ENCODE peak calls at places on chromosomes 12 and 14, in eight cellular contexts. U, G, X, I, T, D, A and B are unnamed samples.

GRCh38 chr14:104881369-104881979 is 16.4 kb downstream of the CEP170B start:
- DNase-seq in T (no peak), X (no peak), D (peak), U (no peak), I (no peak), G (no peak), A (peak), B (no peak)

GRCh38 chr14:20328705-20329104 is 4.4 kb downstream of the CCNB1IP1 start:
- DNase-seq in X (no peak), U (no peak), D (no peak), G (no peak), T (no peak), A (no peak), I (no peak), B (no peak)

GRCh38 chr12:51533799-51534198 is 57.2 kb upstream of the SCN8A start:
- DNase-seq in G (no peak), A (no peak), I (no peak), D (no peak), U (no peak), T (no peak), X (peak), B (no peak)

GRCh38 chr14:22837750-22838538 is 1.6 kb downstream of the MMP14 start:
- DNase-seq in I (no peak), D (peak), X (peak), A (peak), G (peak), T (no peak), U (peak), B (no peak)

GRCh38 chr14:75917322-75918251 is 64.2 kb downstream of the TGFB3 start:
- DNase-seq in G (no peak), A (no peak), D (no peak), U (no peak), I (no peak), T (no peak), X (no peak), B (no peak)

GRCh38 chr12:87816186-87816585 is 213.0 kb downstream of the C12orf50 start:
- DNase-seq in D (no peak), X (peak), A (no peak), T (no peak), G (no peak), I (no peak), U (no peak), B (no peak)

GRCh38 chr14:32984531-32984930 is 45.9 kb downstream of the NPAS3 start:
- DNase-seq in X (no peak), U (no peak), D (no peak), G (no peak), A (no peak), I (no peak), T (no peak), B (no peak)

GRCh38 chr12:54608786-54609185 is 20.3 kb upstream of the PPP1R1A start:
- DNase-seq in I (no peak), D (no peak), X (no peak), T (no peak), U (no peak), G (no peak), A (no peak), B (no peak)

GRCh38 chr12:46349253-46349652 is 23.3 kb downstream of the SLC38A2 start:
- DNase-seq in D (no peak), I (no peak), G (no peak), T (no peak), X (no peak), A (no peak), U (no peak), B (no peak)

GRCh38 chr12:2046959-2047358 is 5.8 kb upstream of the CACNA1C start:
- DNase-seq in D (no peak), X (no peak), G (no peak), A (no peak), T (no peak), U (no peak), I (no peak), B (no peak)

GRCh38 chr12:2376855-2377657 is 324.3 kb downstream of the CACNA1C start:
- DNase-seq in A (no peak), X (no peak), D (no peak), I (no peak), U (peak), G (peak), T (no peak), B (no peak)

GRCh38 chr12:69149262-69149661 is 90.1 kb upstream of the CPSF6 start:
- DNase-seq in I (no peak), U (no peak), G (no peak), D (no peak), A (no peak), X (no peak), T (no peak), B (no peak)

GRCh38 chr14:83976223-83976770 is 1553.6 kb upstream of the FLRT2 start:
- DNase-seq in I (no peak), G (no peak), U (no peak), T (no peak), A (no peak), D (no peak), X (no peak), B (no peak)

GRCh38 chr14:61620130-61620946 is 75.0 kb upstream of the HIF1A start:
- DNase-seq in A (no peak), X (peak), G (no peak), I (no peak), U (no peak), T (no peak), D (no peak), B (no peak)

GRCh38 chr12:51721281-51721940 is 127.1 kb downstream of the FIGNL2 start:
- DNase-seq in D (no peak), X (peak), G (no peak), I (peak), T (no peak), A (no peak), U (peak), B (no peak)

GRCh38 chr14:76352639-76353281 is 23.2 kb upstream of the ESRRB start:
- DNase-seq in X (peak), U (no peak), A (peak), I (peak), T (peak), D (peak), G (peak), B (peak)

GRCh38 chr14:63777024-63777423 is 49.2 kb upstream of the SGPP1 start:
- DNase-seq in X (peak), D (no peak), G (no peak), I (no peak), U (no peak), T (no peak), A (no peak), B (no peak)

GRCh38 chr12:19432309-19433170 is 6.8 kb upstream of the AEBP2 start:
- DNase-seq in G (no peak), D (no peak), T (no peak), X (no peak), U (no peak), I (no peak), A (no peak), B (no peak)

GRCh38 chr14:100538566-100539318 is 48.5 kb downstream of the BEGAIN start:
- DNase-seq in G (peak), A (peak), I (no peak), D (no peak), X (no peak), U (peak), T (no peak), B (no peak)

GRCh38 chr14:39860837-39861236 is 428.6 kb upstream of the FBXO33 start:
- DNase-seq in I (no peak), G (no peak), X (no peak), T (no peak), D (no peak), A (no peak), U (no peak), B (no peak)

GRCh38 chr12:52223411-52224039 is 9.5 kb upstream of the KRT7 start:
- DNase-seq in U (no peak), G (no peak), D (no peak), I (no peak), T (no peak), A (peak), X (peak), B (no peak)

GRCh38 chr12:2667716-2668440 is 126.9 kb upstream of the FKBP4 start:
- DNase-seq in G (peak), U (no peak), T (no peak), I (no peak), A (no peak), D (no peak), X (no peak), B (no peak)

GRCh38 chr12:46490635-46491034 is 118.1 kb upstream of the SLC38A2 start:
- DNase-seq in A (no peak), D (no peak), G (no peak), U (no peak), T (no peak), X (peak), I (no peak), B (no peak)

GRCh38 chr14:78902010-78902623 is 731.9 kb downstream of the NRXN3 start:
- DNase-seq in G (peak), A (peak), D (no peak), X (peak), U (no peak), I (no peak), T (peak), B (peak)

GRCh38 chr14:93993382-93993781 is 3.7 kb upstream of the CCDC197 start:
- DNase-seq in T (no peak), A (no peak), D (no peak), I (no peak), X (no peak), G (no peak), U (no peak), B (no peak)

GRCh38 chr12:131102991-131103609 is 149.4 kb downstream of the ADGRD1 start:
- DNase-seq in T (peak), A (no peak), U (peak), D (no peak), I (peak), X (no peak), G (peak), B (no peak)

GRCh38 chr12:332581-333205 is 56.4 kb downstream of the KDM5A start:
- DNase-seq in A (no peak), I (no peak), G (no peak), T (no peak), U (no peak), X (no peak), D (no peak), B (no peak)

GRCh38 chr12:2794261-2794735 is 472 bp upstream of the FKBP4 start:
- DNase-seq in G (peak), U (no peak), T (no peak), A (peak), X (no peak), I (peak), D (no peak), B (peak)

GRCh38 chr12:80702889-80703605 is 4.4 kb upstream of the MYF6 start:
- DNase-seq in U (no peak), G (no peak), I (no peak), A (no peak), X (peak), D (peak), T (no peak), B (no peak)

GRCh38 chr12:13288501-13288900 is 92.0 kb downstream of the EMP1 start:
- DNase-seq in T (no peak), D (peak), I (no peak), G (no peak), U (no peak), A (no peak), X (peak), B (peak)

GRCh38 chr14:59283380-59283779 is 94.9 kb downstream of the DAAM1 start:
- DNase-seq in X (peak), T (no peak), U (no peak), I (no peak), G (no peak), A (no peak), D (no peak), B (peak)

GRCh38 chr12:6987956-6988573 is 17.4 kb downstream of the EMG1 start:
- DNase-seq in I (no peak), T (peak), A (peak), D (no peak), X (no peak), U (peak), G (peak), B (no peak)
- TF ChIP-seq POLR2A in I (no peak), T (no peak), A (peak), D (no peak), X (no peak), U (no peak), G (no peak), B (no peak)

GRCh38 chr14:24145700-24146621 is at the start of gene PSME2:
- DNase-seq in G (no peak), I (no peak), T (no peak), A (no peak), X (peak), U (no peak), D (no peak), B (no peak)

GRCh38 chr14:24147761-24148428 is 597 bp downstream of the RNF31 start:
- DNase-seq in A (no peak), G (no peak), D (no peak), U (peak), I (no peak), X (no peak), T (no peak), B (peak)

GRCh38 chr14:24146978-24147760 is at the start of gene RNF31:
- DNase-seq in D (peak), A (peak), G (peak), T (peak), U (peak), X (peak), I (peak), B (peak)

GRCh38 chr14:24145219-24145618 is 1.2 kb downstream of the PSME2 start:
- DNase-seq in D (no peak), G (no peak), I (no peak), U (no peak), T (no peak), A (no peak), X (no peak), B (no peak)

GRCh38 chr14:24146622-24146977 is 190 bp upstream of the PSME2 start:
- DNase-seq in I (peak), D (peak), A (peak), U (peak), G (peak), T (peak), X (peak), B (peak)
- TF ChIP-seq POLR2A in I (no peak), D (no peak), A (no peak), U (no peak), G (no peak), T (no peak), X (no peak), B (no peak)

DNA sequence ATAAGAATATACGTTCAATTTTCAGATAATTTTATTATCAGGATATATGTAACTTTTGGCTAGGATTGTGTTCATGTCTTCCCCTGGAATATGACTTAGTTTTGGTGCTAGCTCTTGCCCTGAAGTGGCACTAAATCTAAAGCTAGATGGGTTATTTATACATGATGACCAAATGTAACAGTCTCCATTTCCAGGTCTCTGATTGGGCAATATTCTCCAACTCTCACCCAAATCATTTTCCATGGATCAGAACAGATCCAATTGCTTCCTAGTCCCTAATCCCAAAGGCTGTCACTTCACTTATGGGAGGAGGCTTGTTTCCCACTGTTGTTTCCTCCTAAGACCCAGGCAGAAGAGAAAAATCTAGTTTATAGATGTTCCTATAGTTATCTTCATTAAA is 274.6 kb upstream of the SLC16A7 start:
- DNase-seq in I (no peak), A (no peak), U (no peak), D (no peak), G (no peak), T (no peak), X (no peak), B (no peak)
- TF ChIP-seq POLR2A in I (no peak), A (no peak), U (no peak), D (no peak), G (no peak), T (no peak), X (no peak), B (no peak)

DNA sequence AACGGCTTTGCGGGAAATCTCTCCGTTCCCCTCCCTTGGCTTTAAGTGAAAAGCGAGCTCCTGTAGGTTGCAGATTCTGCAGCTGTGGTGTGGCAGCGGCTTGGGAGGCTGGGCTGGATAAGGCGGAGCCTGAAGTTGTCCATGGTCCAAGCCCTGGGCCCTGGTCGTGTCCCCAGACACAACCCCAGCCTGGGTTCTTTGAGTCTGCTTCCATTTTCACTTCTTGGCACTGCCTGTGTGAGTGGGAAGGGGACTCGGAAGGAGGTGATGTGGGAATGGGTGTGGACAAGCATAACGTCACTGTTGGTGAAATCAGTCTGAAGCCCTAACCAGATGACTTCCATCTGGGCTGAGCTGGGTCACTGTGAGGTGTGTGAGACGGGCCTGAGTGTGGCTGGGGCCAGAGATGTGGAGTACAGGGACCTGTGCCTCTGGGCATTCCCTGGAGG is 43.0 kb upstream of the CTDSP2 start:
- DNase-seq in G (peak), I (no peak), T (no peak), A (peak), D (peak), U (peak), X (peak), B (no peak)
- TF ChIP-seq POLR2A in G (peak), I (no peak), T (no peak), A (no peak), D (peak), U (no peak), X (peak), B (no peak)

GRCh38 chr14:81436296-81437138 is 36.4 kb upstream of the STON2 start:
- DNase-seq in I (peak), G (peak), U (peak), X (peak), A (peak), T (peak), D (peak), B (peak)
- TF ChIP-seq POLR2A in I (no peak), G (no peak), U (no peak), X (no peak), A (no peak), T (no peak), D (peak), B (peak)

GRCh38 chr14:81323621-81324400 is 76.3 kb downstream of the STON2 start:
- DNase-seq in D (no peak), T (peak), I (no peak), U (no peak), A (no peak), G (peak), X (no peak), B (peak)
- TF ChIP-seq POLR2A in D (no peak), T (no peak), I (no peak), U (no peak), A (no peak), G (peak), X (no peak), B (no peak)

GRCh38 chr12:120199025-120199424 is 1.9 kb downstream of the RPLP0 start:
- DNase-seq in X (no peak), G (no peak), T (no peak), I (no peak), U (no peak), D (peak), A (no peak), B (no peak)

GRCh38 chr12:120204171-120204570 is 3.3 kb upstream of the RPLP0 start:
- DNase-seq in T (no peak), G (no peak), X (no peak), D (no peak), I (no peak), A (no peak), U (no peak), B (no peak)

GRCh38 chr12:120196363-120196762 is 1.8 kb upstream of the GCN1 start:
- DNase-seq in U (no peak), I (no peak), G (no peak), X (no peak), A (no peak), T (no peak), D (no peak), B (no peak)

GRCh38 chr12:120197542-120197887 is 3.0 kb upstream of the GCN1 start:
- DNase-seq in A (no peak), X (no peak), D (no peak), G (no peak), U (no peak), I (no peak), T (no peak), B (no peak)

DNA sequence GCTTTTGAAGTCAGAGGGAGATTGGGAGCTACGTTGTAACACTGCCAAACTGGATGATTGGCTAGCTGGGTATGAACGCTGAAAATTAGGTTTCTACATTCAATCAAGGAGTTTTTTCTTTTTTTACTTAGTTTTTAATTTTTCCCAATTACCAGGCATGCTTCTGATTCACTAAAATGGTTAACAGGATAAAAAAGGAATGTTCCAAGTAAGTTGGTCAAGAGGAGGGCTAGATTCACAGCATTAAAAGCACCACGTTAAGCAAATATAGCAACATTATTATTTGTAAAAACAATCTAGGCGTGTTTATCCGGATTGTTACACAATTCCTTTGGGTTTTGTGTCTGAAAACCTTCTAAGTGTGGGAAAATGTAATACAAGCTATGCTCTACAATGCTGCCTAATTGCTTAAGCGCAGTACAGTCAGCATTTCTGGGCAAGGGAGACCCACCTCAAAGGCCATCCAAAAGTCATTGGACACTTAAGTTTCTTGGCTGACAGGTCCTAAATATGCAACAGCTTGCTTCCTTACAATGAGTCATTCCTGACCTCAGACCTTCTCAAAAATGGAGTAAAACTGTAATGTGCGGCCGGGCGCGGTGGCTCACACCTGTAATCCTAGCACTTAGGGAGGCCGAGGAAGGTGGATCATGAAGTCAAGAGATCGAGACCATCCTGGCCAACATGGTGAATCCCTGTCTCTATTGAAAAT is 1.2 kb downstream of the RPLP0 start:
- DNase-seq in X (peak), G (no peak), A (no peak), T (no peak), I (no peak), U (peak), D (peak), B (peak)
- TF ChIP-seq POLR2A in X (peak), G (no peak), A (no peak), T (no peak), I (peak), U (no peak), D (no peak), B (no peak)